ENCODE peak calls at places on chromosomes 16 and 17, in seven cellular contexts. One of them, this sample, is unnamed.

GRCh38 chr17:82668631-82669099 is 20.4 kb upstream of the WDR45B start:
- DNase-seq in RWPE2: no peak
- DNase-seq in choroid plexus epithelial cell: peak; percentile 41
- DNase-seq in adrenal gland: no peak
- DNase-seq in H9: peak; percentile 91
- DNase-seq in astrocyte of the spinal cord: peak; percentile 38
- DNase-seq in fibroblast of mammary gland: peak; percentile 38
- DNase-seq in this sample: peak; percentile 47

GRCh38 chr17:8189041-8189710 is 804 bp downstream of the BORCS6 start:
- DNase-seq in RWPE2: no peak
- DNase-seq in choroid plexus epithelial cell: peak; percentile 42
- DNase-seq in adrenal gland: peak; percentile 71
- DNase-seq in H9: no peak
- DNase-seq in astrocyte of the spinal cord: no peak
- DNase-seq in fibroblast of mammary gland: no peak
- DNase-seq in this sample: no peak

GRCh38 chr17:65562206-65562531 is 721 bp upstream of the AXIN2 start:
- DNase-seq in RWPE2: no peak
- DNase-seq in choroid plexus epithelial cell: no peak
- DNase-seq in adrenal gland: no peak
- DNase-seq in H9: no peak
- DNase-seq in astrocyte of the spinal cord: no peak
- DNase-seq in fibroblast of mammary gland: no peak
- DNase-seq in this sample: no peak

GRCh38 chr17:73575470-73576235 is 68.6 kb downstream of the SDK2 start:
- DNase-seq in RWPE2: peak; percentile 34
- DNase-seq in choroid plexus epithelial cell: no peak
- DNase-seq in adrenal gland: no peak
- DNase-seq in H9: no peak
- DNase-seq in astrocyte of the spinal cord: no peak
- DNase-seq in fibroblast of mammary gland: no peak
- DNase-seq in this sample: no peak

GRCh38 chr17:7780736-7781135 is 53.3 kb upstream of the KDM6B start:
- DNase-seq in RWPE2: no peak
- DNase-seq in choroid plexus epithelial cell: no peak
- DNase-seq in adrenal gland: no peak
- DNase-seq in H9: no peak
- DNase-seq in astrocyte of the spinal cord: no peak
- DNase-seq in fibroblast of mammary gland: no peak
- DNase-seq in this sample: no peak

GRCh38 chr16:49641250-49641649 is 214.7 kb downstream of the ZNF423 start:
- DNase-seq in RWPE2: no peak
- DNase-seq in choroid plexus epithelial cell: no peak
- DNase-seq in adrenal gland: no peak
- DNase-seq in H9: no peak
- DNase-seq in astrocyte of the spinal cord: no peak
- DNase-seq in fibroblast of mammary gland: no peak
- DNase-seq in this sample: no peak

GRCh38 chr16:76749780-76750375 is 441.1 kb upstream of the MON1B start:
- DNase-seq in RWPE2: no peak
- DNase-seq in choroid plexus epithelial cell: no peak
- DNase-seq in adrenal gland: no peak
- DNase-seq in H9: no peak
- DNase-seq in astrocyte of the spinal cord: no peak
- DNase-seq in fibroblast of mammary gland: no peak
- DNase-seq in this sample: no peak

GRCh38 chr16:84885024-84885910 is 65.5 kb downstream of the CRISPLD2 start:
- DNase-seq in RWPE2: no peak
- DNase-seq in choroid plexus epithelial cell: peak; percentile 28
- DNase-seq in adrenal gland: no peak
- DNase-seq in H9: peak; percentile 47
- DNase-seq in astrocyte of the spinal cord: peak; percentile 33
- DNase-seq in fibroblast of mammary gland: peak; percentile 16
- DNase-seq in this sample: no peak

GRCh38 chr16:47320546-47321315 is 140.1 kb downstream of the ITFG1 start:
- DNase-seq in RWPE2: no peak
- DNase-seq in choroid plexus epithelial cell: no peak
- DNase-seq in adrenal gland: no peak
- DNase-seq in H9: no peak
- DNase-seq in astrocyte of the spinal cord: no peak
- DNase-seq in fibroblast of mammary gland: peak; percentile 71
- DNase-seq in this sample: no peak

GRCh38 chr16:47317465-47318240 is 143.2 kb downstream of the ITFG1 start:
- DNase-seq in RWPE2: no peak
- DNase-seq in choroid plexus epithelial cell: no peak
- DNase-seq in adrenal gland: no peak
- DNase-seq in H9: no peak
- DNase-seq in astrocyte of the spinal cord: no peak
- DNase-seq in fibroblast of mammary gland: no peak
- DNase-seq in this sample: no peak

GRCh38 chr16:47323241-47323640 is 137.6 kb downstream of the ITFG1 start:
- DNase-seq in RWPE2: no peak
- DNase-seq in choroid plexus epithelial cell: no peak
- DNase-seq in adrenal gland: no peak
- DNase-seq in H9: no peak
- DNase-seq in astrocyte of the spinal cord: no peak
- DNase-seq in fibroblast of mammary gland: no peak
- DNase-seq in this sample: no peak
- TF ChIP-seq CTCF in RWPE2: no peak
- TF ChIP-seq CTCF in choroid plexus epithelial cell: peak; percentile 39
- TF ChIP-seq CTCF in adrenal gland: no peak
- TF ChIP-seq CTCF in H9: peak; percentile 57
- TF ChIP-seq CTCF in astrocyte of the spinal cord: peak; percentile 14
- TF ChIP-seq CTCF in fibroblast of mammary gland: no peak
- TF ChIP-seq CTCF in this sample: no peak

GRCh38 chr17:4806420-4806769 is 557 bp upstream of the PLD2 start:
- DNase-seq in RWPE2: no peak
- DNase-seq in choroid plexus epithelial cell: no peak
- DNase-seq in adrenal gland: no peak
- DNase-seq in H9: no peak
- DNase-seq in astrocyte of the spinal cord: no peak
- DNase-seq in fibroblast of mammary gland: no peak
- DNase-seq in this sample: no peak

GRCh38 chr17:4808378-4808767 is 1.4 kb downstream of the PLD2 start:
- DNase-seq in RWPE2: no peak
- DNase-seq in choroid plexus epithelial cell: no peak
- DNase-seq in adrenal gland: no peak
- DNase-seq in H9: no peak
- DNase-seq in astrocyte of the spinal cord: no peak
- DNase-seq in fibroblast of mammary gland: no peak
- DNase-seq in this sample: no peak

GRCh38 chr17:4810696-4811289 is 3.8 kb downstream of the PLD2 start:
- DNase-seq in RWPE2: no peak
- DNase-seq in choroid plexus epithelial cell: no peak
- DNase-seq in adrenal gland: no peak
- DNase-seq in H9: no peak
- DNase-seq in astrocyte of the spinal cord: no peak
- DNase-seq in fibroblast of mammary gland: no peak
- DNase-seq in this sample: no peak

GRCh38 chr17:4807534-4808377 is 804 bp downstream of the PLD2 start:
- DNase-seq in RWPE2: no peak
- DNase-seq in choroid plexus epithelial cell: no peak
- DNase-seq in adrenal gland: no peak
- DNase-seq in H9: no peak
- DNase-seq in astrocyte of the spinal cord: no peak
- DNase-seq in fibroblast of mammary gland: no peak
- DNase-seq in this sample: no peak

DNA sequence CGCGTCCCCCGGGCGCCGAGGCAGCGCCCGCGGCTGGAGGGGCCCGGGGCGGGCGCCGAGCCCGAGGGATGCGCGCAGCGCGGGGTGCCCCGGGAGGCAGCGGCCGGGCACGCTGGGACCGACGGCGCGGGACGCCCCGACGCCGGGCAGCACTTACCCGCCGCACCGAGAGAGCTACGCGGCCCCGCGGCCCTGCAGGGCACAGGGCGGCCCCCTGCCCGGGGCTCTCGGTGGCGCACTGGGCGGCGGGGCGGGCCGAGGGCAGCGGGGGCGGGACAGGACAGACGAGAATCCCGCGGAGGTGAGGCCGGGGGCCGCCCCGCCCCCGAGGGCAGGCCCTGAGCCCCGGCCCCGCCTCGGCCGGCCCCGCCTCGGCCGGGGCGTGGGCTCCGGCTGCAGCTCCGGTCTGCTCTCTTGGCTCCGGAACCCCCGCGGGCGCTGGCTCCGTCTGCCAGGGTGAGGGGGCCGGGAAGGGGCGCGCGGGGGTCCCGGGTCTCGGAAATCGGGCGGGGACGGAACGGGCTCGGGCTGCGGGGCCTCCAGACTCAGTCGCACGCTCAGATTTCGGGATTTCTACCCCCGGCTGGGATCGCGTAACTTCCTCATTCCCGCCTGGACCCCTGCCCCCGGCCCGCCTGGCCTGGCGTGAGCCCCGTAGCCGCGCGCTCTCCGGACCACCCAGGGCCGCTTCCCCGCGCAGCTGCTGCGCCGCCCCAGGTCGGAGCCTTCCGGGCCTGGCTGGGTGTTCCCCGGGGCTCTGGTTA is at the start of gene PLD2:
- DNase-seq in RWPE2: peak; percentile 82
- DNase-seq in choroid plexus epithelial cell: peak; percentile 74
- DNase-seq in adrenal gland: peak; percentile 87
- DNase-seq in H9: peak; percentile 91
- DNase-seq in astrocyte of the spinal cord: peak; percentile 65
- DNase-seq in fibroblast of mammary gland: peak; percentile 63
- DNase-seq in this sample: no peak
- TF ChIP-seq CTCF in RWPE2: no peak
- TF ChIP-seq CTCF in choroid plexus epithelial cell: no peak
- TF ChIP-seq CTCF in adrenal gland: no peak
- TF ChIP-seq CTCF in H9: no peak
- TF ChIP-seq CTCF in astrocyte of the spinal cord: no peak
- TF ChIP-seq CTCF in fibroblast of mammary gland: no peak
- TF ChIP-seq CTCF in this sample: no peak

DNA sequence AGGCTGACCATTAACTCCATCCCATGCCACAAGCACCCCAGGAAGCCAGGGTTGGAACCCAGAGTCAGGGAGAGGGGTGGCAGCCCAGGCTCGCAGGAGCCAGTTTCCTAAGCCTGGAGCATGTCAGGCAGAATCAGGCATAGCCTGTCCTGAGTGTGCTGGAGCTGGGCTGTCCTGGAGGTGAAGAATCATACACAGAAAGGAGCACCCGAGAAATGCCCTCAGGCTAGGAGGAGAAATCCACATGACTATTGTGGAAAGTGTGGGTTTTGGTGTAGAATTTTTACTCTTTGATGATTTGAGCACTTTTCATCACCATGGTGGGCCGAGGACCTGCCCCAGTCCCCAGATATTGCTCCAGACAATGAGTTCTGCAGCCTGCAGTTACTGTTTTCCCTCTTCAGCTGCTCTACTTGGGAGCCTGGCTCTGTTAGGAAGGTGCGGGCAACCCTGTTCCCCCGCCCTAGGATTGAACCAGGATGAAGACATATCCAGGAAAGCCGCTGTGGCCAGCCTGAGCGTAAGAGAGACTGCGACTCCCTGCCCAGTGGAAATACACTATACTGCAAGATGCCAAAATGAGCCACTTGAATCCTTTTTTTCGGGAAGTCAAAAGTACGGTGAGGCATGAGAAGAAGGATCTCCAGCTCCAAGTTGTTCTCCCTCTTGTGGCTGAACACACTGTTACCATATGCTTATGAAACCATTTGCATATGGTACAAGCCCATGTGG is 29.0 kb upstream of the HEATR6 start:
- DNase-seq in RWPE2: no peak
- DNase-seq in choroid plexus epithelial cell: peak; percentile 56
- DNase-seq in adrenal gland: no peak
- DNase-seq in H9: no peak
- DNase-seq in astrocyte of the spinal cord: no peak
- DNase-seq in fibroblast of mammary gland: peak; percentile 28
- DNase-seq in this sample: no peak
- TF ChIP-seq CTCF in RWPE2: no peak
- TF ChIP-seq CTCF in choroid plexus epithelial cell: peak; percentile 40
- TF ChIP-seq CTCF in adrenal gland: no peak
- TF ChIP-seq CTCF in H9: no peak
- TF ChIP-seq CTCF in astrocyte of the spinal cord: peak; percentile 11
- TF ChIP-seq CTCF in fibroblast of mammary gland: no peak
- TF ChIP-seq CTCF in this sample: peak; percentile 56

GRCh38 chr17:77194179-77194578 is 53.4 kb downstream of the SEC14L1 start:
- DNase-seq in RWPE2: no peak
- DNase-seq in choroid plexus epithelial cell: no peak
- DNase-seq in adrenal gland: no peak
- DNase-seq in H9: no peak
- DNase-seq in astrocyte of the spinal cord: no peak
- DNase-seq in fibroblast of mammary gland: no peak
- DNase-seq in this sample: no peak
- TF ChIP-seq CTCF in RWPE2: no peak
- TF ChIP-seq CTCF in choroid plexus epithelial cell: no peak
- TF ChIP-seq CTCF in adrenal gland: no peak
- TF ChIP-seq CTCF in H9: no peak
- TF ChIP-seq CTCF in astrocyte of the spinal cord: no peak
- TF ChIP-seq CTCF in fibroblast of mammary gland: no peak
- TF ChIP-seq CTCF in this sample: no peak